ENCODE peak calls at places on chromosomes 11 and 22, in six cellular contexts. P, C, Z, G, U and E are unnamed samples.

GRCh38 chr22:38638734-38639133 is 17.5 kb downstream of the FAM227A start:
- ATAC-seq in P (no peak), C (peak), Z (peak), G (no peak), U (no peak), E (no peak)

GRCh38 chr22:27614291-27615007 is 187.1 kb downstream of the MN1 start:
- ATAC-seq in P (no peak), C (no peak), Z (no peak), G (no peak), U (peak), E (no peak)

GRCh38 chr11:93085097-93085496 is 112.7 kb downstream of the SLC36A4 start:
- ATAC-seq in P (no peak), C (no peak), Z (no peak), G (no peak), U (no peak), E (no peak)

GRCh38 chr11:83483808-83484207 is 197.6 kb upstream of the CCDC90B start:
- ATAC-seq in P (no peak), C (no peak), Z (no peak), G (no peak), U (peak), E (no peak)

GRCh38 chr22:24055283-24055682 is 44.2 kb downstream of the CABIN1 start:
- ATAC-seq in P (no peak), C (no peak), Z (no peak), G (no peak), U (no peak), E (no peak)

GRCh38 chr11:122758974-122759373 is 79.3 kb upstream of the CRTAM start:
- ATAC-seq in P (no peak), C (no peak), Z (no peak), G (no peak), U (no peak), E (no peak)

GRCh38 chr11:124070906-124071621 is 29.9 kb upstream of the OR10G7 start:
- ATAC-seq in P (peak), C (no peak), Z (peak), G (peak), U (peak), E (peak)

GRCh38 chr11:11708256-11708655 is 86.5 kb upstream of the GALNT18 start:
- ATAC-seq in P (no peak), C (no peak), Z (no peak), G (no peak), U (no peak), E (no peak)

GRCh38 chr22:25419247-25420113 is 145.0 kb upstream of the GRK3 start:
- ATAC-seq in P (no peak), C (peak), Z (peak), G (peak), U (peak), E (peak)

GRCh38 chr22:21937041-21937820 is 15.4 kb downstream of the PPM1F start:
- ATAC-seq in P (no peak), C (peak), Z (no peak), G (no peak), U (no peak), E (no peak)

GRCh38 chr11:32594272-32594671 is 10.6 kb downstream of the EIF3M start:
- ATAC-seq in P (no peak), C (no peak), Z (peak), G (peak), U (no peak), E (no peak)

GRCh38 chr11:65622011-65622410 is 6.4 kb downstream of the PCNX3 start:
- ATAC-seq in P (no peak), C (no peak), Z (no peak), G (no peak), U (no peak), E (no peak)
- TF ChIP-seq POLR2AphosphoS5 in P (no peak), C (no peak), Z (no peak), G (no peak), U (no peak), E (no peak)

DNA sequence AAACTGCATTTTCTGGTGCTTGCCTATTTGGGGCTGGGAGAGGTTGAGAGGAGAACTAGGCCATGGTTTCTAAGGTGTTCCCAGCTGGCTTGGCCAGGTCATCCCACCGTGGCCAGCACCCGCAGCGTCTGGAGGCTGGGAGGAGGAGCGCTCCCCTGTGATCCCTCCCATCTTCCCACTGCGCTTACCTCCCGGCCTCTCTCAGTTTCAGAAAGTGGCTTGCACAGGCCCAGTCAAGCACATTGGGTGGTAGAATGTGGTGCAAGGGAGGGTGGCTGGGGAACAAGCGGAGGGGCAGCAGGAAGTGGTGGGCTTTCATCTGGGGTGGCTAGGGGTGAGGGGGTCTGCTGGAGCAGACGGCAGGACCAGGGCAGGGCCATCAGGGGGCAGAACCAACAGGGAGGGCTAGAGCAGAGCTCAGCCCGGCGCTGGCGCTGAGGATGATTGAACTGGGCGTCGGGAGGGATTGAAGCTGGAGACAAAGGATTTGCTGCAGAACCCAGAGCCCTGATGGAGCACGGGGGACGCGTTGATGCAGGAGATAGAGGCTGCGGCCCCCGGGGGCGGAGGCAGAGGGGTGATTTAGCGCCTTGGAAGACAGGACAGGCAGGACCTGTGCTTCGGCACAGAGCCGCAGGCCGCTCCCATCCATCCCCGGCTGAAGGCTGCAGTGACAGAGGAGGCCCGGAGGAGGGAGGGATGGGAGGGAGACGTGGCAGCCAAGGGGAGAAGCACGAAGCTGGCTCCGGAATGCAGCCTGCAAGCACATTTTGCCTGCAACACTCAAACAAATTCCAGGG is 76.0 kb downstream of the TRIM29 start:
- ATAC-seq in P (no peak), C (peak), Z (peak), G (no peak), U (peak), E (no peak)
- TF ChIP-seq CTCF in P (no peak), C (no peak), Z (no peak), G (no peak), U (peak), E (no peak)

GRCh38 chr11:68439355-68440065 is 21.0 kb upstream of the PPP6R3 start:
- ATAC-seq in P (no peak), C (no peak), Z (peak), G (no peak), U (peak), E (peak)
- H3K27ac ChIP-seq in P (no peak), C (no peak), Z (no peak), G (no peak), U (no peak), E (peak)

GRCh38 chr11:115423728-115424459 is 80.3 kb downstream of the CADM1 start:
- ATAC-seq in P (no peak), C (no peak), Z (no peak), G (no peak), U (peak), E (no peak)
- TF ChIP-seq POLR2AphosphoS5 in P (no peak), C (no peak), Z (no peak), G (no peak), U (no peak), E (no peak)